ENCODE peak calls at places on chromosomes 12 and 14, in six cellular contexts. K, D, R, B, J and C are unnamed samples.

GRCh38 chr12:26651566-26652188 is 181.3 kb downstream of the ITPR2 start:
- DNase-seq in K (no peak), D (peak; percentile 94), R (peak; percentile 59), B (no peak), J (no peak), C (no peak)

GRCh38 chr14:49875640-49876198 is 17.2 kb upstream of the ARF6 start:
- DNase-seq in K (no peak), D (no peak), R (no peak), B (no peak), J (no peak), C (no peak)

GRCh38 chr12:12327802-12328201 is 22.2 kb downstream of the MANSC1 start:
- DNase-seq in K (no peak), D (peak; percentile 82), R (peak; percentile 65), B (no peak), J (peak; percentile 4), C (no peak)

GRCh38 chr12:97751704-97752103 is 289.1 kb downstream of the RMST start:
- DNase-seq in K (no peak), D (no peak), R (no peak), B (no peak), J (no peak), C (no peak)

GRCh38 chr14:21072102-21072501 is 2.0 kb downstream of the ARHGEF40 start:
- DNase-seq in K (no peak), D (no peak), R (no peak), B (no peak), J (no peak), C (no peak)

GRCh38 chr12:105855691-105856405 is 282.9 kb downstream of the NUAK1 start:
- DNase-seq in K (no peak), D (no peak), R (no peak), B (no peak), J (no peak), C (no peak)

GRCh38 chr12:82655751-82656150 is 31.0 kb upstream of the TMTC2 start:
- DNase-seq in K (no peak), D (no peak), R (peak; percentile 3), B (no peak), J (no peak), C (no peak)

GRCh38 chr12:50251619-50252300 is 31.6 kb downstream of the LIMA1 start:
- DNase-seq in K (no peak), D (no peak), R (no peak), B (no peak), J (no peak), C (no peak)

GRCh38 chr12:52867152-52867551 is 18.4 kb upstream of the KRT78 start:
- DNase-seq in K (no peak), D (no peak), R (no peak), B (peak; percentile 20), J (no peak), C (no peak)

GRCh38 chr14:94787655-94788054 is 17.7 kb upstream of the GSC start:
- DNase-seq in K (no peak), D (no peak), R (no peak), B (no peak), J (no peak), C (no peak)

DNA sequence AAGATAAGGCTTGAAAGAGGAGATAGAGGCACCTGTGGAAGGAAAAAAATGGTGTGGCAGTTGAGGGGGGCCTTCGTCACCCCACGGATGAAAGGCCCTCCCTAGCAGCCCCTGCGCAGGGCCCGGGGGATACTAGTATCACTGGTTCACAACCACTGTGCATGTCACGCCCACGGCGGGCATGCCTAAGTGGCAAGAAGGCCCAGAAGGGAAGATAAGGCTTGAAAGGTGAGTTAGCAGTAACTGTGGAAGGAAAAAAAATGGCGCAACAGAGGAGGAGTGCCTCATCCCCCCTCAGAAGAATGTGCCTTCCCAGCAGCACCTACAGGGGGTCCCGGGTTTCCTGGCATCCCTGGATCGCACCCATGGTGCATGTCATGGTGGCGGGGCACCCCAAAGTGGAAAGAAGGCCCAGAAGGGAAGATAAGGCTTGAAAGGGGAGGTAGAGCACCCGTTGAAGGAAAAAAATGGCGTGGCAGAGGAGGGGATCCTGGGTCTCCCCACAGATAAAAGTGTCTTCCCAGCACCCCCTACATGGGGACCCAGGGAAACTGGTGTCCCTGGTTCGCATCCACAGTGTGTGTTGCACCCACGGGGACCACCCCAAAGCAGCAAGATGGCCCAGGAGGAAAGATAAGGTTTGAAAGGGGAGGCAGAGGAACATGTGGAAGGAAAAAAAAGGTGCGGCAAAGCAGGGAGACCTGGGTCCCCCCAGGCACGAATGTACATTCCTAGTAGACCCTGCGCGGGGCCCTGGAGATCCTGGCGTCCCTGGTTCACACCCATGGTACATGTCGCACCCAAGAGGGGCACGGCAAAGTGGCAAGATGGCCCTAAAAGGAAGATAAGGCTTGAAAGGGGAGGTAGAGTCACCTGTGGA is 279.2 kb downstream of the ALG10 start:
- DNase-seq in K (peak; percentile 56), D (no peak), R (no peak), B (peak; percentile 34), J (no peak), C (no peak)
- H3K9me3 ChIP-seq in K (peaks cover 47% of the 10 kb centered on the region), D (no peaks in the 10 kb centered on the region), R (no peaks in the 10 kb centered on the region), B (peaks cover 11% of the 10 kb centered on the region), J (no peaks in the 10 kb centered on the region), C (no peaks in the 10 kb centered on the region)

GRCh38 chr14:28599605-28600004 is 167.0 kb upstream of the FOXG1 start:
- DNase-seq in K (no peak), D (no peak), R (no peak), B (no peak), J (no peak), C (no peak)

GRCh38 chr14:28596336-28596735 is 170.3 kb upstream of the FOXG1 start:
- DNase-seq in K (no peak), D (no peak), R (no peak), B (no peak), J (no peak), C (no peak)

GRCh38 chr14:28603606-28604005 is 163.0 kb upstream of the FOXG1 start:
- DNase-seq in K (no peak), D (no peak), R (no peak), B (no peak), J (no peak), C (no peak)

GRCh38 chr14:28599191-28599590 is 167.4 kb upstream of the FOXG1 start:
- DNase-seq in K (no peak), D (no peak), R (no peak), B (no peak), J (no peak), C (no peak)
- H3K9me3 ChIP-seq in K (no peaks in the 10 kb centered on the region), D (no peaks in the 10 kb centered on the region), R (peaks cover 83% of the 10 kb centered on the region), B (no peaks in the 10 kb centered on the region), J (no peaks in the 10 kb centered on the region), C (peaks cover 3% of the 10 kb centered on the region)

GRCh38 chr12:63179224-63179623 is 28.2 kb upstream of the AVPR1A start:
- DNase-seq in K (no peak), D (no peak), R (no peak), B (no peak), J (no peak), C (no peak)
- H3K9me3 ChIP-seq in K (peaks cover 18% of the 10 kb centered on the region), D (peaks cover 27% of the 10 kb centered on the region), R (peaks cover 44% of the 10 kb centered on the region), B (peaks cover 12% of the 10 kb centered on the region), J (no peaks in the 10 kb centered on the region), C (no peaks in the 10 kb centered on the region)

GRCh38 chr12:102896067-102896466 is 21.0 kb downstream of the PAH start:
- DNase-seq in K (no peak), D (no peak), R (no peak), B (no peak), J (no peak), C (no peak)

GRCh38 chr12:102888511-102888910 is 28.5 kb downstream of the PAH start:
- DNase-seq in K (no peak), D (no peak), R (no peak), B (no peak), J (no peak), C (no peak)

DNA sequence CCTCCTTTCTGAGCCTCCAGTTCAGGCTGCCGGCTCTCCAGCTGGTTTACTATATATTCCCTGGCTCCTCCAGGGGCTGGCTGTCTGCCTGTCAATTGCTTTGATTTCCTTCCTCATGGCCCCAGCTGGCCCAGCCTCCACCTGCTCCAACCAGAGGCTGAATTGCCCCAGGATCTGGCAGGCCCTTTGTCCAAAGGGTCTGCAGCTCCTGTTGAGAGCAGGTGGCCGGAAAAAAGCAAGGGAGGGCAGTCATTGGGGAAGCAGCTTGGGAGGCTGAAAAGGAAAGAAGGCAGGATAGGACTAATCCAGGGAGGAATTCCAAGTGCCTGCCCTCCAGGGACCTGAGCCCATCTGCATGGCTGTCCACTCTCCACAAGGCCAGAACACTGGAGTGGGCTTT is 25.3 kb downstream of the PAH start:
- DNase-seq in K (no peak), D (peak; percentile 8), R (no peak), B (no peak), J (no peak), C (no peak)
- H3K9me3 ChIP-seq in K (no peaks in the 10 kb centered on the region), D (no peaks in the 10 kb centered on the region), R (no peaks in the 10 kb centered on the region), B (no peaks in the 10 kb centered on the region), J (no peaks in the 10 kb centered on the region), C (no peaks in the 10 kb centered on the region)

GRCh38 chr12:66965613-66966012 is 286.7 kb upstream of the GRIP1 start:
- DNase-seq in K (no peak), D (no peak), R (no peak), B (no peak), J (no peak), C (no peak)

GRCh38 chr12:66960704-66961690 is 282.1 kb upstream of the GRIP1 start:
- DNase-seq in K (no peak), D (no peak), R (no peak), B (no peak), J (no peak), C (no peak)

GRCh38 chr12:66964629-66965028 is 285.8 kb upstream of the GRIP1 start:
- DNase-seq in K (no peak), D (no peak), R (no peak), B (no peak), J (peak; percentile 17), C (peak; percentile 17)

GRCh38 chr12:66962316-66962715 is 283.4 kb upstream of the GRIP1 start:
- DNase-seq in K (no peak), D (no peak), R (no peak), B (no peak), J (no peak), C (no peak)

GRCh38 chr12:66963901-66964300 is 285.0 kb upstream of the GRIP1 start:
- DNase-seq in K (no peak), D (no peak), R (no peak), B (no peak), J (no peak), C (no peak)
- H3K9me3 ChIP-seq in K (no peaks in the 10 kb centered on the region), D (no peaks in the 10 kb centered on the region), R (no peaks in the 10 kb centered on the region), B (no peaks in the 10 kb centered on the region), J (no peaks in the 10 kb centered on the region), C (no peaks in the 10 kb centered on the region)

GRCh38 chr14:104232070-104232484 is 93.7 kb downstream of the KIF26A start:
- DNase-seq in K (no peak), D (no peak), R (no peak), B (no peak), J (no peak), C (no peak)
- H3K9me3 ChIP-seq in K (peaks cover 39% of the 10 kb centered on the region), D (peaks cover 25% of the 10 kb centered on the region), R (peaks cover 36% of the 10 kb centered on the region), B (peaks cover 21% of the 10 kb centered on the region), J (no peaks in the 10 kb centered on the region), C (no peaks in the 10 kb centered on the region)

GRCh38 chr14:103201801-103202200 is 78.5 kb downstream of the TNFAIP2 start:
- DNase-seq in K (no peak), D (no peak), R (no peak), B (no peak), J (no peak), C (no peak)
- H3K9me3 ChIP-seq in K (peaks cover 11% of the 10 kb centered on the region), D (peaks cover 37% of the 10 kb centered on the region), R (peaks cover 22% of the 10 kb centered on the region), B (peaks cover 11% of the 10 kb centered on the region), J (peaks cover 3% of the 10 kb centered on the region), C (no peaks in the 10 kb centered on the region)

GRCh38 chr14:30402846-30403245 is 156.1 kb upstream of the G2E3 start:
- DNase-seq in K (no peak), D (no peak), R (no peak), B (no peak), J (no peak), C (no peak)
- H3K9me3 ChIP-seq in K (no peaks in the 10 kb centered on the region), D (no peaks in the 10 kb centered on the region), R (no peaks in the 10 kb centered on the region), B (no peaks in the 10 kb centered on the region), J (no peaks in the 10 kb centered on the region), C (no peaks in the 10 kb centered on the region)